ENCODE peak calls at places on chromosomes 6 and 20, in five cellular contexts. H is GM12865; L is heart right ventricle; Q is tibial nerve; F is naive thymus-derived CD4-positive, alpha-beta T cell. C is an unnamed sample.

GRCh38 chr20:33233129-33233774 is 2.5 kb upstream of the BPIFA1 start:
- DNase-seq in L (no peak), F (no peak), H (no peak), Q (no peak), C (no peak)

GRCh38 chr20:54132612-54133433 is 41.0 kb downstream of the CYP24A1 start:
- DNase-seq in L (no peak), H (no peak), F (no peak), Q (no peak), C (peak; percentile 96)

GRCh38 chr20:62558779-62559178 is 83.0 kb upstream of the GATA5 start:
- DNase-seq in F (no peak), L (peak; percentile 76), H (no peak), Q (no peak), C (no peak)

GRCh38 chr20:17226410-17227198 is at the start of gene PCSK2:
- DNase-seq in Q (peak; percentile 23), F (no peak), L (peak; percentile 26), H (no peak), C (no peak)

GRCh38 chr6:21596379-21597242 is 3.1 kb downstream of the SOX4 start:
- DNase-seq in H (peak; percentile 77), F (no peak), Q (no peak), L (peak; percentile 57), C (no peak)

GRCh38 chr6:157034433-157035230 is 257.5 kb downstream of the ARID1B start:
- DNase-seq in L (no peak), F (no peak), Q (no peak), H (peak; percentile 59), C (no peak)

GRCh38 chr6:32622545-32623401 is 14.4 kb upstream of the HLA-DQA1 start:
- DNase-seq in L (peak; percentile 22), H (peak; percentile 94), Q (no peak), F (peak; percentile 69), C (no peak)

GRCh38 chr6:13373488-13373886 is 45.1 kb upstream of the TBC1D7 start:
- DNase-seq in F (no peak), H (no peak), Q (no peak), L (no peak), C (no peak)

GRCh38 chr20:33554914-33555420 is 65.1 kb downstream of the CBFA2T2 start:
- DNase-seq in F (peak; percentile 88), H (peak; percentile 92), Q (no peak), L (no peak), C (peak; percentile 73)

GRCh38 chr6:5936140-5936539 is 70.6 kb downstream of the NRN1 start:
- DNase-seq in Q (no peak), H (no peak), L (no peak), F (no peak), C (no peak)

GRCh38 chr20:36644032-36644712 is 1.8 kb downstream of the SLA2 start:
- DNase-seq in Q (no peak), L (no peak), F (peak; percentile 61), H (peak; percentile 18), C (no peak)

GRCh38 chr6:78910611-78911134 is 43.3 kb downstream of the IRAK1BP1 start:
- DNase-seq in Q (no peak), F (no peak), H (peak; percentile 54), L (peak; percentile 28), C (no peak)

GRCh38 chr6:19303381-19303780 is 533.8 kb upstream of the ID4 start:
- DNase-seq in L (no peak), F (no peak), H (no peak), Q (no peak), C (no peak)

GRCh38 chr20:17661121-17661744 is 20.8 kb downstream of the RRBP1 start:
- DNase-seq in H (no peak), F (no peak), L (no peak), Q (peak; percentile 8), C (no peak)

GRCh38 chr6:101776919-101777350 is 383.4 kb downstream of the GRIK2 start:
- DNase-seq in H (no peak), F (no peak), Q (no peak), L (no peak), C (no peak)

GRCh38 chr6:46652232-46652602 is 401 bp downstream of the CYP39A1 start:
- DNase-seq in L (no peak), F (no peak), H (no peak), Q (no peak), C (no peak)

GRCh38 chr20:41412324-41412723 is 45.7 kb upstream of the EMILIN3 start:
- DNase-seq in L (no peak), H (no peak), F (no peak), Q (no peak), C (no peak)

GRCh38 chr6:126919947-126920346 is 198.5 kb upstream of the RSPO3 start:
- DNase-seq in L (no peak), H (no peak), Q (no peak), F (no peak), C (peak; percentile 93)

GRCh38 chr6:117548797-117549301 is 53.5 kb downstream of the GOPC start:
- DNase-seq in F (peak; percentile 24), L (no peak), H (peak; percentile 37), Q (no peak), C (no peak)

GRCh38 chr6:53937461-53937860 is 142.7 kb downstream of the LRRC1 start:
- DNase-seq in F (no peak), L (no peak), Q (no peak), H (no peak), C (no peak)

GRCh38 chr6:56742122-56742791 is 99.6 kb upstream of the DST start:
- DNase-seq in Q (no peak), L (no peak), F (no peak), H (peak; percentile 66), C (no peak)

GRCh38 chr6:128461517-128461916 is 58.9 kb downstream of the PTPRK start:
- DNase-seq in F (no peak), Q (no peak), L (no peak), H (no peak), C (no peak)

GRCh38 chr6:87421576-87421975 is 13.8 kb downstream of the CFAP206 start:
- DNase-seq in F (no peak), Q (no peak), H (no peak), L (no peak), C (no peak)

GRCh38 chr6:75291331-75291730 is 6.7 kb upstream of the TMEM30A start:
- DNase-seq in L (no peak), Q (no peak), H (no peak), F (no peak), C (no peak)

GRCh38 chr20:58907481-58908137 is 55.1 kb downstream of the GNAS start:
- DNase-seq in Q (peak; percentile 86), L (peak; percentile 72), H (peak; percentile 99), F (peak; percentile 28), C (peak; percentile 96)

GRCh38 chr6:38064431-38064830 is 244.9 kb downstream of the ZFAND3 start:
- DNase-seq in Q (no peak), L (no peak), H (no peak), F (no peak), C (no peak)

GRCh38 chr6:45419574-45420082 is 41.9 kb upstream of the SUPT3H start:
- DNase-seq in Q (peak; percentile 32), F (peak; percentile 32), H (peak; percentile 45), L (peak; percentile 47), C (no peak)

GRCh38 chr6:63023726-63024125 is 187.5 kb upstream of the FKBP1C start:
- DNase-seq in Q (no peak), L (no peak), H (no peak), F (no peak), C (no peak)

DNA sequence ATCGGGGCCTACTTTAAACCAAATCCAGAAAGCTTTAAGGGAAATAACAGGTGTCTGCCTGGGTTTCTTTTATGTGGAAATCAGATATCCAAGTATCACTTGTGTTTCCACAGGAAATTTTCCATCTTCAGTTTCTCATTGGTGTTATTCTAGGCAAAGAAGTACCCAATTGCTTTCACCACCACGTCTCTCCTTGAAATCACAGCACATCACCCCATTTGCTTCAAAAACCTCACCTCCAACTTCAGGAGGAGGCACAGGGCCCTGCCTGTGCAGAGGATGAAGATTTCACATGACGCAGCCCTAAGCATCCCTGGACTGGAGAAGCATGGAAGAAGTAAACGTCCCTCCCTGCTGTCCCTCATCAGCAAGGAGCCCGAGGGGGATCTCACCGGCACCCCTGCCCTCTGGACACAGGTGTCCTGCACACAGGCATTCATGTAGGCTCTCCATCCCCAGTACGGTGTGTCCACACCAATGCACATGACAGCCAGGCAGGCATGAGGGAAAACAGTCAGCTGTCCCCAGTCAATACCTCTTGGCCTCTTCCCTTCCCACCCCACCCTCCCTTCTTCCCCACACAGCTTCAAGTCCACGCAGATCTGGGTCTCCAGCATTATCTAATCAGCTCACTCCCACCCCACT is 182.2 kb downstream of the TBXT start:
- DNase-seq in F (no peak), Q (no peak), L (no peak), H (no peak), C (no peak)
- H3K4me3 ChIP-seq in F (no peak overlapping the region), Q (no peak overlapping the region), L (no peak overlapping the region), H (no peak overlapping the region), C (no peak overlapping the region)

GRCh38 chr20:51022227-51022802 is 592 bp downstream of the KCNG1 start:
- DNase-seq in L (no peak), Q (no peak), F (no peak), H (no peak), C (no peak)

GRCh38 chr20:51020657-51021056 is 2.2 kb downstream of the KCNG1 start:
- DNase-seq in F (no peak), Q (no peak), H (no peak), L (no peak), C (no peak)

GRCh38 chr20:51019598-51020592 is 3.0 kb downstream of the KCNG1 start:
- DNase-seq in L (no peak), Q (no peak), F (no peak), H (no peak), C (no peak)

GRCh38 chr20:51022803-51023616 is at the start of gene KCNG1:
- DNase-seq in Q (no peak), F (no peak), L (peak; percentile 70), H (no peak), C (no peak)

DNA sequence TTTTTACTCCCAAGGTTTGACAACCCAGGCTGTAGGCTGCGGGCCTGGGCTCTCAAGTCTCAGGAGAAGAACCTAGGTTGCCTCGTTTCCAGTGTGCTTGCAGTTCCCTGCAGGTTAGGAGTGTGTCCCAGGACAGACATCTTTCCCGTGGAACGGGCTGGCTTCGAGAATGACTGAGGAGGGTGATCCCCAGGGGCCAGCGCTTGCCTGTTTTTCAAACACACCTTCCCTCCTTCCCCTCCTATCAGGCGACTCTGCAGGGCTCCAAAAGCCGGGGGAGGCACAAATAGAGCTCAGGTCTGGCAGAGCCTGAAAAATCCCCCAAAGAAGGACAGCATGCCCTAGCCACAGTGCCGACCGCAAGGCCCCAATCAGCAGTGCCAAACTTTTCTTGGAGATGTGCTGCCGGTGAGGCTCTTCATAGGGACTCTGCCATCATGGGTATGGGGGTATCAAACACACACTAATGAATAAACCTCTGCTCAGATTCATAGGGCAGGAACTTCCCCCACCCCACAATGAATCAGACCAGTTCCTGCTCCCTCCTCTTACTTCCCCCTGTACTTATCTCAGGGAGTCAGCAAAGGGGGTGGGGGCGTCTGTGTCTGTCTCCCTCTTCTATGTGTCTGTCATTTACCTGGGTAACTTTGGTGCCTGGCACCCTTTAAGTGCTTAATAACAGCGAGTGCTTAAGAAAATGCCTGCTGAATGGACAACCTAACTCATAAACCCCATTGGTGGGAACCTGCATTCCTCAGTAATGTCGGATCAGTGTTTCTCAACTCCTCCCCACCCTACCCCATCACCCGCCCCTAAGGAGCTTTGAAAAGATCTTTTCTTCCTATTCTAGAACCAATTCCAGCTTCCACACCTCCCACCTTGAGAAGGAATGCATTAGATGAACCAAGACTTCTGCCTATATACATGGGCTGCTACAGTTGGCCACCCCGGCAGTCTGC is 1.6 kb downstream of the KCNG1 start:
- DNase-seq in F (no peak), Q (no peak), H (no peak), L (no peak), C (no peak)
- H3K4me3 ChIP-seq in F (no peak overlapping the region), Q (no peak overlapping the region), H (no peak overlapping the region), L (no peak overlapping the region), C (no peak overlapping the region)

GRCh38 chr20:674936-675452 is 608 bp downstream of the SCRT2 start:
- DNase-seq in L (no peak), H (no peak), F (no peak), Q (no peak), C (no peak)
- H3K4me3 ChIP-seq in L (peak overlapping the region; percentile 31), H (no peak overlapping the region), F (no peak overlapping the region), Q (no peak overlapping the region), C (no peak overlapping the region)

GRCh38 chr6:70667711-70668498 is at the start of gene SMAP1:
- DNase-seq in L (peak; percentile 97), F (peak; percentile 85), H (peak; percentile 98), Q (peak; percentile 83), C (peak; percentile 45)
- H3K4me3 ChIP-seq in L (peak within 1 kb of the TSS; percentile 81), F (peak within 1 kb of the TSS; percentile 69), H (peak within 1 kb of the TSS; percentile 98), Q (peak within 1 kb of the TSS; percentile 98), C (peak within 1 kb of the TSS; percentile 99)